ENCODE peak calls at places on chromosomes 3 and 15, in seven cellular contexts. Z is testis, K is brain microvascular endothelial cell, C is neural progenitor cell, V is breast epithelium, Q is natural killer cell, J is A549. A is an unnamed sample.

GRCh38 chr15:58522391-58522790 is 90.6 kb downstream of the LIPC start:
- DNase-seq in Z (no peak), K (no peak), C (no peak), V (no peak), Q (no peak), J (no peak), A (no peak)

GRCh38 chr3:136351905-136352304 is 101.8 kb downstream of the PCCB start:
- DNase-seq in Z (no peak), K (no peak), C (peak), V (no peak), Q (no peak), J (no peak), A (no peak)

GRCh38 chr3:13535905-13536304 is 13.0 kb upstream of the FBLN2 start:
- DNase-seq in Z (no peak), K (no peak), C (no peak), V (no peak), Q (no peak), J (no peak), A (no peak)

GRCh38 chr3:159158213-159158612 is 356.4 kb downstream of the MFSD1 start:
- DNase-seq in Z (peak), K (no peak), C (peak), V (no peak), Q (no peak), J (no peak), A (no peak)

GRCh38 chr15:78301813-78302212 is 2.4 kb upstream of the SKIC8 start:
- DNase-seq in Z (no peak), K (no peak), C (no peak), V (no peak), Q (no peak), J (no peak), A (no peak)

GRCh38 chr15:89450076-89451006 is 46.0 kb downstream of the RHCG start:
- DNase-seq in Z (no peak), K (no peak), C (no peak), V (no peak), Q (no peak), J (no peak), A (no peak)

GRCh38 chr3:183252973-183253363 is at the start of gene B3GNT5:
- DNase-seq in Z (peak), K (no peak), C (no peak), V (peak), Q (no peak), J (no peak), A (no peak)

GRCh38 chr3:171809513-171810277 is 588 bp downstream of the PLD1 start:
- DNase-seq in Z (peak), K (peak), C (peak), V (peak), Q (peak), J (peak), A (peak)

GRCh38 chr3:74646094-74646493 is 31.6 kb upstream of the CNTN3 start:
- DNase-seq in Z (no peak), K (no peak), C (no peak), V (no peak), Q (no peak), J (no peak), A (no peak)

GRCh38 chr3:57582470-57583168 is 14.5 kb downstream of the ARF4 start:
- DNase-seq in Z (no peak), K (no peak), C (no peak), V (peak), Q (no peak), J (no peak), A (no peak)

GRCh38 chr3:172627057-172627809 is 83.6 kb downstream of the NCEH1 start:
- DNase-seq in Z (no peak), K (no peak), C (no peak), V (no peak), Q (no peak), J (no peak), A (no peak)

GRCh38 chr3:71859128-71859519 is 74.2 kb upstream of the PROK2 start:
- DNase-seq in Z (peak), K (no peak), C (peak), V (no peak), Q (no peak), J (peak), A (no peak)

GRCh38 chr15:23687143-23687470 is at the start of gene NDN:
- DNase-seq in Z (peak), K (no peak), C (peak), V (no peak), Q (no peak), J (no peak), A (no peak)

GRCh38 chr3:159482241-159483031 is 506.2 kb upstream of the IL12A start:
- DNase-seq in Z (no peak), K (no peak), C (no peak), V (no peak), Q (no peak), J (no peak), A (no peak)

GRCh38 chr15:74776851-74777768 is 4.8 kb upstream of the CSK start:
- DNase-seq in Z (no peak), K (no peak), C (peak), V (no peak), Q (peak), J (no peak), A (no peak)

GRCh38 chr3:171005648-171006047 is 20.9 kb downstream of the SLC2A2 start:
- DNase-seq in Z (no peak), K (no peak), C (no peak), V (no peak), Q (no peak), J (no peak), A (no peak)

GRCh38 chr3:66495633-66496032 is 5.2 kb downstream of the LRIG1 start:
- DNase-seq in Z (no peak), K (no peak), C (peak), V (no peak), Q (no peak), J (no peak), A (no peak)

GRCh38 chr3:165669502-165669901 is 167.7 kb downstream of the BCHE start:
- DNase-seq in Z (no peak), K (no peak), C (no peak), V (no peak), Q (no peak), J (no peak), A (no peak)

DNA sequence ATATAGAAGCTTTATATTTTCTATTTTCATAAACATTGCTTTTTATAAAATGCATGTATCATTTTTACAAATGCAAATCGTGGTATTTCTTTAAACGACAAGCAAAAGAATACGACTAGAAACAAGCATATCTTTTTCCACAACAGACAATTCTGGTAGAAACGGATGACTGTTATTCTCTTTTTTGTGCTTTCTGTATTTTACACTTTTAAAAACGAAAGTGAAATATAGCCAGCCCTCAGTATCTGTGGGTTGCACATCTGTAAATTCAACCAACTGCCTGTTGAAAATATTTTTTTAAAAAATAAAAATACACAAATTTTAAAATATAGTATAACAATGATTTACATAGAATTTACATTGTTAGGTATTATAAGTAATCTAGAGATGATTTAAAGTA is 61.3 kb downstream of the PRTG start:
- DNase-seq in Z (no peak), K (no peak), C (no peak), V (no peak), Q (no peak), J (no peak), A (no peak)
- TF ChIP-seq CTCF in Z (no peak), K (no peak), C (no peak), V (no peak), Q (no peak), J (no peak), A (no peak)

DNA sequence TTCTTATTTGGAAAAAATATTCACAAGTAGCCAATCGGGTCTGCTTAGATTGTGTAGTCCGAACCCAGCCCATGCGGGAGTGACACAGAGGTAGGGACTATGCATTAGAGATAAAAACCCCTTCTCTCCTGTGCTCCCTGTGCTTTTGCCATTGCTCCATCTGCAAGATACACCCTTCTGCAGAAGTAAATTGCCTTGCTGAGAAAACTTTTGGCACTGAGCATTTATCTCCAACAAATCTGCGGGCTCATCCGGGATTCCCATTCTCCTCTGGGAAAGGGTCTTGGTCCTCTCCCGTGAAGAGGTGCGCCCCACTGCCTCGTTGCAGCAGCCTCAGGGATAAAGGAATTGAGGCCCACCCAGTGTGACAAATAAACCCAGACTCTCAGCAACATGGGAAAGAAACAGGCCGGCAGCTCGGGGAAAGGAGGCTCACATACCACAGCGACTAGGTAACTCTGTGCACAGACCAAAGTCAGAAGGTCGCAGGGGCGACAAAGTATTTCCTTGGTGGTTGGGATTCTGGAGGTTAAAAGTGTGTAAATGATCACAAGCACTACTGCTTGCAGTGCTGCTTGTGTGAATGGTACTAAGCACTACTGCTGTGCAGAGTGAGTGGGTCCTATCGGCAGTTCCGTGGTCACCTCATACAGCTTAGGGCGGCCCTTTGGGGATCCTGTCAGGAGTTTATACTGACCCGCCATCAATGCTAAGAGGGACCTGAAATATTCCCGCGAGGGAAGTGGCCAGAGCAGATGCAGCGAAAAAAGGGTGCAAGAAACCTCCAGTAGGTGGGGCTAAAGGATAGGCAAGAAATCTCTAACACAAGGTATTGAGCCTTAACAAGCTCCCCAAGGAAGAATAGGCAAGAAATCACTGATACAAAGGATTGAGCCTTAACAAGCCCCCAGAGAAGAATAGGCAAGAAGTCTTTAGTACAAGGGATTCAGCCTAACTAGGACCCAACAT is 54.3 kb downstream of the GSK3B start:
- DNase-seq in Z (no peak), K (no peak), C (peak), V (no peak), Q (no peak), J (no peak), A (no peak)
- TF ChIP-seq CTCF in Z (peak), K (peak), C (peak), V (no peak), Q (peak), J (peak), A (no peak)

GRCh38 chr3:16178628-16178988 is 4.1 kb downstream of the GALNT15 start:
- DNase-seq in Z (no peak), K (no peak), C (no peak), V (no peak), Q (no peak), J (no peak), A (no peak)
- TF ChIP-seq CTCF in Z (no peak), K (no peak), C (no peak), V (no peak), Q (peak), J (no peak), A (no peak)

DNA sequence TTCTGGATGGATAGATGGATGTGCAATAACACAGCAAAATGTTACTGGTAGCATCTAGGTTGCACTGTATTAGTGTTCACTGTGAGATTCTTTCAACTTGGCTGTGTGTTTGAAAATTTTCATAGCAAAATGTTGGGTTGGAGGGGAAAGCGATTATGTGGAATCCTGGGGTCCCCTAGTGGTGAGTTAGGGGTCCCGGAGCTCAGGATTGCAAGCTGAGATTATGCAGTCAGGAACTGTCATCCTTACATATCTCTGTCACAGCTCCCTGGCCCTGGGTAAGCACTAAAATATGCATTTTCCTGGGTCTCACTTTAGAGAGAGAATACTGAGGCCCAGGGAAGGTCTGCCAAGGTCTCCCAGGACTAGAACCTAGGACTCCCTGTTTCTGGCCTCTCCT is 77.2 kb downstream of the CEMIP start:
- DNase-seq in Z (no peak), K (no peak), C (peak), V (no peak), Q (no peak), J (peak), A (no peak)
- TF ChIP-seq CTCF in Z (no peak), K (peak), C (peak), V (no peak), Q (no peak), J (peak), A (peak)

DNA sequence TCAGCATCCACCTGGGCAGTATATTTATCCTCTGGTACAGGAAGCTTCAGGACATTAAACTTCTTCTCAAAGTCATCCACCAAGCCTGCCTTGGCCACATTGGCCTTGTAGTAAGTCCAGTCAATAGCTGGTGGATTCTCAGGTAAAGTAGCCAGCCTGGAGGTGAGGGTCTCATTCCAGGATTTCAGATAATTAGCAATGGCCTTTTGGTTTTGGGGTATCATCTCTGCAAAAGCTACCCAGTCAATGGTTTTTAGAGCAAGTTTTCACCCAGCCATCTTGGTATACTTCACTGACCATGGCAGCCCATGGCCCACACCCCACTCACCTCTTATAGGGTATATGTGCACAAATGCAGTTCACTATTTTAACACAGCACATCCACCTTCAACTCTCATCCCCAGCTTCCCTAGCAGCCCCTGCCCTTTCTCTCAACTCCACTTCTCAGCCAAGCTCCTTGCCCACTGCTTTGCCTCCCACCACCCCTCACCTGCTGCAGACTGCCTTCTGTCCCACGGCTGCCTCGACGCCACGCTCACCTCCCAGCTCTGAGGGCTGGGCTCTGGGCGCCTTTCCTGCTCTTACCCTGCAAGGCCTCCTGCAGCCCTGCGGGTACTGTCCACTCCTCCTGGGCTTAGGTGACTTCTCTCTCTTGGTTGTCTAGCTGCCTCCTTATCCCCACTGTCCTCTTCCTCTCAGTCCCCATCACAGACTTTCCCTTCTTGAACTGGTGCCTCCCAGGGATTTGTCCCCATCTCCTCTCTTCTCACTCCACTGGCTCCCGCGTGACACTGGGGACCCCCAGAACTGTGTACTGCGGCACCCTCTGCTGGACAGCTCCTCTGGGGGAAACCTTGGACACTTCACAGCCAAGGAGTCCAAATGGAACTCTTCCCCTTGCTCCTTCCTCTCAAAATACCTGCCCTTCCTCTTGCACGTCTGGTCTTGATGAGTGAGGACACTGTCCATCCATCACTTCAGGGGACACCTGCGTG is 1.7 kb upstream of the TGM5 start:
- DNase-seq in Z (peak), K (no peak), C (peak), V (no peak), Q (no peak), J (no peak), A (no peak)
- TF ChIP-seq CTCF in Z (peak), K (peak), C (peak), V (no peak), Q (no peak), J (no peak), A (peak)

GRCh38 chr15:44298878-44299277 is 10.4 kb downstream of the GOLM2 start:
- DNase-seq in Z (no peak), K (no peak), C (peak), V (no peak), Q (no peak), J (peak), A (no peak)
- TF ChIP-seq CTCF in Z (no peak), K (peak), C (peak), V (no peak), Q (no peak), J (peak), A (peak)

DNA sequence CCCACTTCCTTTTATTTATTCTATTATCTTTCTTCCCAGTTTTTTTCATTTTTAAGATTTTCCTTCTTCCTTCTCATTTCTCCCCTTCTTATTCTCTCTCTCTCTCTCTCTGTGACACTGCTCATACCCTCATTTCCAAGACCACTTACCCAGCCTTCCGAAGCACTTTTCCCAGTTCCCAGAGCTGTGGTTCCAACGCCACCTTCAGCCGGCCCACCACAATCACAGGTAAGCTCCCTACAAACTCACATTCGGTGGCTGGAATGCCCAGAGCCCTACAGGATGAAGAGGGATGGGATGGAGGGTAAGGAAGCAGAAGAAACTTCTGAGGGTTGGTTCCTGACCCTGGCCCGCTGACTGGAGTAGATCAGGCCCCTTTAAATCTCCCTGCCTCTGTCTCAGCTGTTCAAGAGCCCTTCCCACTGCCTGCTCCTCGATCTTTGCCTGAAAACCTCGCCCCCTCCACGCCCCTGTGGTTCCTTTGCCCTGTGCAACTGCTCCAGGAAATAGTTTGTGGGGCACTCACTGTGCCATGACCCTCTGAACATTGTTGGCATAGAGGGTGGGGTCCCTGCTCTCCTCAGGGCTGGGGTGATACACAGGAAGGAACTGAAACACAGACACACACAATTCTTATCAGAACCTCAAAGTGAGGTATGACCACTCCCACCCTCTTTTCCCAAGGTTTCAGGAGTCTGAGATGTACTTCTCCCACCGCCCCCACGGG is 4.8 kb downstream of the LPCAT4 start:
- DNase-seq in Z (no peak), K (no peak), C (no peak), V (no peak), Q (no peak), J (no peak), A (no peak)
- TF ChIP-seq CTCF in Z (no peak), K (no peak), C (no peak), V (no peak), Q (no peak), J (no peak), A (no peak)

DNA sequence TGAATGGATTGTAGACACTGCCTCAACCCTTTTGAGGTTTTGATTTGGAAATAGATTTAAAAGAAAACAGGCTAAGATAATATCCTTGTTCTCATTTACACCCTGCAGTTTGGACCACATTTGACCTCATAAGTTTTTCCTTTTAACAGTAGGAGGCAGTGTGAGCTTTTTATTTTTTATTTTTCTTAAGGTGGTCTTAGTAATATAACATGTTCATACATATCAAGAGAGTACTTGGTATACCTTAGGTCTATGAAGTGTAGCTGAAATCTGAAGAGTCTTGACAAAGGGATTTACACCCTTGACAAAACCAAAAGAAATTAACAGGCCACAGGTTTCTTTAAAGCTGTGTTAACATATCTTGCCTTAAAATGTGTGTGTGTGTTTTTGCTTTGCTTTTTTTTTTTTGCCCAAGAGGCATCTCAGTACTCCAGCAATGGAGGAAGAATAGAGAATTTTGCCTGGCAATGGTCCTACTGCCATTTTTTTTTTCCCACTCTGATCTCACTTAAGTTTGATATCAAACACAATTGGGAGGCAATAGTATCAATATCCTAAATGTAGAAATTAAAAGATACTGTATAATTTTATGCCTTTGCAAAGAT is 3.3 kb downstream of the RAP2B start:
- DNase-seq in Z (no peak), K (no peak), C (no peak), V (no peak), Q (no peak), J (no peak), A (no peak)
- TF ChIP-seq CTCF in Z (no peak), K (peak), C (peak), V (no peak), Q (peak), J (peak), A (no peak)